ENCODE peak calls at places on chromosomes 4 and X, in four cellular contexts. One of them, this sample, is unnamed.

GRCh38 chr4:25141592-25141991 is 18.7 kb downstream of the SEPSECS start:
- DNase-seq in astrocyte of the spinal cord: no peak
- DNase-seq in psoas muscle: no peak
- DNase-seq in bronchial epithelial cell: no peak
- DNase-seq in this sample: no peak

GRCh38 chrX:103376979-103377324 is 614 bp downstream of the BEX3 start:
- DNase-seq in astrocyte of the spinal cord: no peak
- DNase-seq in psoas muscle: no peak
- DNase-seq in bronchial epithelial cell: no peak
- DNase-seq in this sample: no peak

GRCh38 chrX:96314974-96315373 is 369.7 kb upstream of the DIAPH2 start:
- DNase-seq in astrocyte of the spinal cord: peak; percentile 38
- DNase-seq in psoas muscle: no peak
- DNase-seq in bronchial epithelial cell: peak; percentile 74
- DNase-seq in this sample: peak; percentile 55

GRCh38 chrX:119583431-119584059 is 9.2 kb downstream of the UBE2A start:
- DNase-seq in astrocyte of the spinal cord: no peak
- DNase-seq in psoas muscle: no peak
- DNase-seq in bronchial epithelial cell: no peak
- DNase-seq in this sample: no peak

GRCh38 chr4:153114771-153115321 is 89.4 kb upstream of the TRIM2 start:
- DNase-seq in astrocyte of the spinal cord: peak; percentile 89
- DNase-seq in psoas muscle: no peak
- DNase-seq in bronchial epithelial cell: peak; percentile 80
- DNase-seq in this sample: peak; percentile 83

GRCh38 chrX:12011075-12011474 is 127.2 kb upstream of the FRMPD4 start:
- DNase-seq in astrocyte of the spinal cord: peak; percentile 7
- DNase-seq in psoas muscle: no peak
- DNase-seq in bronchial epithelial cell: peak; percentile 90
- DNase-seq in this sample: peak; percentile 81

GRCh38 chrX:15675490-15675921 is 10.9 kb upstream of the CLTRN start:
- DNase-seq in astrocyte of the spinal cord: no peak
- DNase-seq in psoas muscle: peak; percentile 84
- DNase-seq in bronchial epithelial cell: peak; percentile 77
- DNase-seq in this sample: peak; percentile 90

GRCh38 chr4:2834001-2834921 is 9.4 kb upstream of the ADD1 start:
- DNase-seq in astrocyte of the spinal cord: no peak
- DNase-seq in psoas muscle: no peak
- DNase-seq in bronchial epithelial cell: no peak
- DNase-seq in this sample: no peak

GRCh38 chrX:130170752-130171445 is 863 bp upstream of the RAB33A start:
- DNase-seq in astrocyte of the spinal cord: no peak
- DNase-seq in psoas muscle: peak; percentile 37
- DNase-seq in bronchial epithelial cell: no peak
- DNase-seq in this sample: no peak

GRCh38 chr4:129335263-129335662 is 239.3 kb downstream of the C4orf33 start:
- DNase-seq in astrocyte of the spinal cord: no peak
- DNase-seq in psoas muscle: no peak
- DNase-seq in bronchial epithelial cell: peak; percentile 15
- DNase-seq in this sample: no peak

GRCh38 chr4:7813674-7814073 is 126.0 kb downstream of the AFAP1 start:
- DNase-seq in astrocyte of the spinal cord: peak; percentile 81
- DNase-seq in psoas muscle: no peak
- DNase-seq in bronchial epithelial cell: peak; percentile 61
- DNase-seq in this sample: peak; percentile 34

GRCh38 chrX:108171671-108172070 is 80.1 kb downstream of the ATG4A start:
- DNase-seq in astrocyte of the spinal cord: no peak
- DNase-seq in psoas muscle: no peak
- DNase-seq in bronchial epithelial cell: no peak
- DNase-seq in this sample: no peak

GRCh38 chr4:53863731-53864130 is 200.7 kb downstream of the CHIC2 start:
- DNase-seq in astrocyte of the spinal cord: peak; percentile 14
- DNase-seq in psoas muscle: no peak
- DNase-seq in bronchial epithelial cell: no peak
- DNase-seq in this sample: no peak

GRCh38 chr4:108943371-108943770 is 180.5 kb upstream of the ETNPPL start:
- DNase-seq in astrocyte of the spinal cord: no peak
- DNase-seq in psoas muscle: no peak
- DNase-seq in bronchial epithelial cell: no peak
- DNase-seq in this sample: no peak

GRCh38 chrX:64885850-64886249 is 90.4 kb downstream of the ZC4H2 start:
- DNase-seq in astrocyte of the spinal cord: no peak
- DNase-seq in psoas muscle: no peak
- DNase-seq in bronchial epithelial cell: peak; percentile 2
- DNase-seq in this sample: no peak

GRCh38 chr4:74944354-74944793 is 11.5 kb downstream of the PARM1 start:
- DNase-seq in astrocyte of the spinal cord: no peak
- DNase-seq in psoas muscle: no peak
- DNase-seq in bronchial epithelial cell: no peak
- DNase-seq in this sample: no peak

GRCh38 chrX:136028383-136028984 is 43.2 kb downstream of the SLC9A6 start:
- DNase-seq in astrocyte of the spinal cord: peak; percentile 72
- DNase-seq in psoas muscle: no peak
- DNase-seq in bronchial epithelial cell: peak; percentile 48
- DNase-seq in this sample: peak; percentile 71

GRCh38 chrX:74452199-74452481 is 30.8 kb downstream of the SLC16A2 start:
- DNase-seq in astrocyte of the spinal cord: no peak
- DNase-seq in psoas muscle: no peak
- DNase-seq in bronchial epithelial cell: no peak
- DNase-seq in this sample: no peak
- TF ChIP-seq CTCF in astrocyte of the spinal cord: no peak
- TF ChIP-seq CTCF in psoas muscle: no peak
- TF ChIP-seq CTCF in bronchial epithelial cell: no peak
- TF ChIP-seq CTCF in this sample: no peak

GRCh38 chrX:53280703-53281320 is 572 bp downstream of the IQSEC2 start:
- DNase-seq in astrocyte of the spinal cord: peak; percentile 36
- DNase-seq in psoas muscle: peak; percentile 75
- DNase-seq in bronchial epithelial cell: peak; percentile 64
- DNase-seq in this sample: peak; percentile 49

GRCh38 chrX:53281321-53281822 is at the start of gene IQSEC2:
- DNase-seq in astrocyte of the spinal cord: peak; percentile 85
- DNase-seq in psoas muscle: peak; percentile 88
- DNase-seq in bronchial epithelial cell: peak; percentile 65
- DNase-seq in this sample: peak; percentile 93

GRCh38 chrX:53282313-53282712 is 929 bp upstream of the IQSEC2 start:
- DNase-seq in astrocyte of the spinal cord: peak; percentile 22
- DNase-seq in psoas muscle: no peak
- DNase-seq in bronchial epithelial cell: no peak
- DNase-seq in this sample: no peak

GRCh38 chrX:53280316-53280702 is 1.1 kb downstream of the IQSEC2 start:
- DNase-seq in astrocyte of the spinal cord: no peak
- DNase-seq in psoas muscle: no peak
- DNase-seq in bronchial epithelial cell: no peak
- DNase-seq in this sample: no peak

GRCh38 chrX:53279296-53280237 is 1.8 kb downstream of the IQSEC2 start:
- DNase-seq in astrocyte of the spinal cord: no peak
- DNase-seq in psoas muscle: no peak
- DNase-seq in bronchial epithelial cell: no peak
- DNase-seq in this sample: no peak
- TF ChIP-seq CTCF in astrocyte of the spinal cord: peak; percentile 19
- TF ChIP-seq CTCF in psoas muscle: no peak
- TF ChIP-seq CTCF in bronchial epithelial cell: peak; percentile 11
- TF ChIP-seq CTCF in this sample: no peak

GRCh38 chr4:13548984-13549546 is 4.8 kb upstream of the NKX3-2 start:
- DNase-seq in astrocyte of the spinal cord: peak; percentile 80
- DNase-seq in psoas muscle: peak; percentile 79
- DNase-seq in bronchial epithelial cell: peak; percentile 59
- DNase-seq in this sample: peak; percentile 85
- TF ChIP-seq CTCF in astrocyte of the spinal cord: peak; percentile 77
- TF ChIP-seq CTCF in psoas muscle: peak; percentile 93
- TF ChIP-seq CTCF in bronchial epithelial cell: peak; percentile 82
- TF ChIP-seq CTCF in this sample: peak; percentile 88

GRCh38 chr4:56187601-56188177 is 199.6 kb downstream of the AASDH start:
- DNase-seq in astrocyte of the spinal cord: no peak
- DNase-seq in psoas muscle: no peak
- DNase-seq in bronchial epithelial cell: no peak
- DNase-seq in this sample: no peak
- TF ChIP-seq CTCF in astrocyte of the spinal cord: no peak
- TF ChIP-seq CTCF in psoas muscle: no peak
- TF ChIP-seq CTCF in bronchial epithelial cell: no peak
- TF ChIP-seq CTCF in this sample: no peak

GRCh38 chr4:119490335-119490734 is 138.3 kb downstream of the PDE5A start:
- DNase-seq in astrocyte of the spinal cord: peak; percentile 26
- DNase-seq in psoas muscle: no peak
- DNase-seq in bronchial epithelial cell: peak; percentile 15
- DNase-seq in this sample: peak; percentile 7
- TF ChIP-seq CTCF in astrocyte of the spinal cord: peak; percentile 44
- TF ChIP-seq CTCF in psoas muscle: no peak
- TF ChIP-seq CTCF in bronchial epithelial cell: peak; percentile 23
- TF ChIP-seq CTCF in this sample: no peak

DNA sequence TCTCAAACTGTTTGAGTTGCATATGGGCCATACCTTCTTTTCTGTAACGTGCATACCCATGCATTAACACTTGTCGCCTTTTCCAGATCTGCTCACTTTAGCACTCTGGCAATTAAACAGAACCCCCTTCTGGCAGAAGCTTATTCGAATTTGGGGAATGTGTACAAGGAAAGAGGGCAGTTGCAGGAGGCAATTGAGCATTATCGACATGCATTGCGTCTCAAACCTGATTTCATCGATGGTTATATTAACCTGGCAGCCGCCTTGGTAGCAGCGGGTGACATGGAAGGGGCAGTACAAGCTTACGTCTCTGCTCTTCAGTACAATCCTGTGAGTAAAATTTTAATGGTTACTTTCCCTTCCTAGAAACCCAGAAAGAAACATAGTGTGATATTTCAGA is 4.8 kb downstream of the OGT start:
- DNase-seq in astrocyte of the spinal cord: no peak
- DNase-seq in psoas muscle: no peak
- DNase-seq in bronchial epithelial cell: no peak
- DNase-seq in this sample: no peak
- TF ChIP-seq CTCF in astrocyte of the spinal cord: no peak
- TF ChIP-seq CTCF in psoas muscle: no peak
- TF ChIP-seq CTCF in bronchial epithelial cell: no peak
- TF ChIP-seq CTCF in this sample: no peak

GRCh38 chr4:109978704-109979103 is 66.0 kb downstream of the EGF start:
- DNase-seq in astrocyte of the spinal cord: no peak
- DNase-seq in psoas muscle: no peak
- DNase-seq in bronchial epithelial cell: no peak
- DNase-seq in this sample: no peak
- TF ChIP-seq CTCF in astrocyte of the spinal cord: peak; percentile 14
- TF ChIP-seq CTCF in psoas muscle: no peak
- TF ChIP-seq CTCF in bronchial epithelial cell: no peak
- TF ChIP-seq CTCF in this sample: no peak

DNA sequence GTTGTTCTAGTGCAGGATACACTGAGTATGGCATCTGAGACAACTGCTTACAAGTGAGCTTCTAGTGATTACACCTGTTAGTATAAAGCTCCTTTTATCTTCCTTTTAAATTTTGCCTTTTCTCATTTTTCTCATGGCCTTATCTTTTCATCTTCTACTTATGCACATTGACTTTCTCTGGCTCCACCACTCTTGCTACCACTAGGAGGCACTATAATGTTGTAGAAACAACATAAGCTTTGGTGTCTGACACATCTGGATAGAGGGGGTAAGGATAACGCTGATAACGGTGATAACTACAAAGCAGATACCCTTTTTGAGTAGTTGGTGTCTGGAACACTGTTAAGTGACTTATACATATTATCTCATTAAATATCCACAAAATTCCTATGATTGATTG is 187.4 kb upstream of the TEX13C start:
- DNase-seq in astrocyte of the spinal cord: no peak
- DNase-seq in psoas muscle: no peak
- DNase-seq in bronchial epithelial cell: peak; percentile 5
- DNase-seq in this sample: peak; percentile 28
- TF ChIP-seq CTCF in astrocyte of the spinal cord: no peak
- TF ChIP-seq CTCF in psoas muscle: no peak
- TF ChIP-seq CTCF in bronchial epithelial cell: peak; percentile 18
- TF ChIP-seq CTCF in this sample: peak; percentile 53

GRCh38 chr4:57605374-57605773 is 495.2 kb upstream of the IGFBP7 start:
- DNase-seq in astrocyte of the spinal cord: no peak
- DNase-seq in psoas muscle: no peak
- DNase-seq in bronchial epithelial cell: no peak
- DNase-seq in this sample: no peak
- TF ChIP-seq CTCF in astrocyte of the spinal cord: no peak
- TF ChIP-seq CTCF in psoas muscle: no peak
- TF ChIP-seq CTCF in bronchial epithelial cell: no peak
- TF ChIP-seq CTCF in this sample: no peak

GRCh38 chr4:106691749-106692148 is 323.2 kb upstream of the GIMD1 start:
- DNase-seq in astrocyte of the spinal cord: peak; percentile 32
- DNase-seq in psoas muscle: no peak
- DNase-seq in bronchial epithelial cell: no peak
- DNase-seq in this sample: peak; percentile 9

GRCh38 chr4:106694232-106694631 is 325.7 kb upstream of the GIMD1 start:
- DNase-seq in astrocyte of the spinal cord: no peak
- DNase-seq in psoas muscle: no peak
- DNase-seq in bronchial epithelial cell: peak; percentile 87
- DNase-seq in this sample: no peak

GRCh38 chr4:106690487-106690886 is 321.9 kb upstream of the GIMD1 start:
- DNase-seq in astrocyte of the spinal cord: peak; percentile 50
- DNase-seq in psoas muscle: no peak
- DNase-seq in bronchial epithelial cell: peak; percentile 70
- DNase-seq in this sample: peak; percentile 9

GRCh38 chr4:106698621-106699195 is 330.1 kb upstream of the GIMD1 start:
- DNase-seq in astrocyte of the spinal cord: no peak
- DNase-seq in psoas muscle: no peak
- DNase-seq in bronchial epithelial cell: no peak
- DNase-seq in this sample: no peak

DNA sequence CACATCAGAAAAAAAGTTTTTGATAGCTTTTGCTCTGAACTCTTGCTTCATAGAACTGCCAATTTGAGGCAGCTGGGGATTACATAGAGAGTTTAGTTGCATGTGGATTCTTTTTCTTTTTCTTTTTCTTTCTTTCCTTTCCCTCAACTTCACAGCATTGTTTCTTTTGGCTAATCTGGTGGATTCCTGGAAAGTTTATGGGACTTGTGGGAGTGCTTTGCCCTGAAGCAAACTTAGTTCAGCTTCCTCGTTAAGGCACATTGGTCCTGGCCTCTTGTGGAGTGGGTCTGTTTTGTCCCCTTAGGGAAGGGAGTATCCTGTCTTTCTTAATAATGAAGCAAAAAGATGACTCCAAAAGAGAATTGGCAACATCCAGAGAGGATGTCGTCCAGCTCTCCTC is 327.3 kb upstream of the GIMD1 start:
- DNase-seq in astrocyte of the spinal cord: no peak
- DNase-seq in psoas muscle: no peak
- DNase-seq in bronchial epithelial cell: no peak
- DNase-seq in this sample: no peak
- TF ChIP-seq CTCF in astrocyte of the spinal cord: no peak
- TF ChIP-seq CTCF in psoas muscle: no peak
- TF ChIP-seq CTCF in bronchial epithelial cell: no peak
- TF ChIP-seq CTCF in this sample: no peak